ENCODE peak calls at places on chromosomes 13 and 19, in six cellular contexts. Y is activated CD4-positive, alpha-beta T cell treated with anti-CD3 and anti-CD28 coated beads, Interleukin-2, amount 50 U/mL, for 48 hours; D is brain microvascular endothelial cell; J is IMR-90; K is SHP77; V is NCI-H748 treated with DMSO at 0.1 percent for 48 hours. A is an unnamed sample.

GRCh38 chr13:49655906-49656305 is 27.6 kb downstream of the ARL11 start:
- DNase-seq in Y (no peak), D (no peak), J (peak), K (no peak), V (no peak), A (no peak)

GRCh38 chr19:5048727-5049553 is 80.0 kb downstream of the KDM4B start:
- DNase-seq in Y (no peak), D (peak), J (peak), K (no peak), V (no peak), A (peak)

GRCh38 chr13:71712988-71713653 is 153.9 kb downstream of the DACH1 start:
- DNase-seq in Y (no peak), D (peak), J (no peak), K (no peak), V (no peak), A (no peak)

GRCh38 chr19:40594657-40595077 is 6.5 kb upstream of the LTBP4 start:
- DNase-seq in Y (no peak), D (peak), J (peak), K (peak), V (no peak), A (no peak)

GRCh38 chr13:35917942-35918645 is 213.1 kb downstream of the DCLK1 start:
- DNase-seq in Y (no peak), D (no peak), J (peak), K (no peak), V (no peak), A (peak)

GRCh38 chr19:16018106-16018755 is 58.1 kb upstream of the TPM4 start:
- DNase-seq in Y (no peak), D (no peak), J (no peak), K (no peak), V (no peak), A (no peak)

GRCh38 chr19:17479325-17479791 is 9.0 kb downstream of the SLC27A1 start:
- DNase-seq in Y (no peak), D (peak), J (peak), K (no peak), V (no peak), A (peak)

GRCh38 chr19:39596911-39597310 is 5.4 kb upstream of the LGALS13 start:
- DNase-seq in Y (no peak), D (no peak), J (no peak), K (no peak), V (no peak), A (no peak)

GRCh38 chr13:33761744-33762143 is 56.2 kb upstream of the RFC3 start:
- DNase-seq in Y (no peak), D (peak), J (no peak), K (peak), V (peak), A (no peak)

GRCh38 chr19:34220472-34221063 is 33.8 kb upstream of the GARRE1 start:
- DNase-seq in Y (peak), D (peak), J (peak), K (peak), V (peak), A (no peak)

GRCh38 chr19:49767380-49767779 is 579 bp downstream of the AP2A1 start:
- DNase-seq in Y (no peak), D (no peak), J (no peak), K (no peak), V (no peak), A (no peak)

GRCh38 chr19:43667524-43668405 is 2.2 kb downstream of the PLAUR start:
- DNase-seq in Y (no peak), D (no peak), J (peak), K (peak), V (peak), A (no peak)

GRCh38 chr19:18418725-18419194 is 438 bp upstream of the SSBP4 start:
- DNase-seq in Y (peak), D (no peak), J (no peak), K (peak), V (peak), A (no peak)

GRCh38 chr13:74633734-74634133 is 499.5 kb upstream of the KLF12 start:
- DNase-seq in Y (no peak), D (no peak), J (no peak), K (no peak), V (no peak), A (no peak)

GRCh38 chr19:56142087-56142787 is 1.1 kb downstream of the ZNF444 start:
- DNase-seq in Y (no peak), D (no peak), J (no peak), K (no peak), V (peak), A (no peak)

GRCh38 chr13:69418319-69418718 is 689.3 kb upstream of the ATXN8OS start:
- DNase-seq in Y (no peak), D (no peak), J (no peak), K (no peak), V (no peak), A (no peak)

GRCh38 chr13:73542446-73542845 is 483.6 kb downstream of the KLF5 start:
- DNase-seq in Y (no peak), D (no peak), J (no peak), K (no peak), V (no peak), A (no peak)

GRCh38 chr19:55089279-55089944 is 13.7 kb downstream of the EPS8L1 start:
- DNase-seq in Y (no peak), D (no peak), J (no peak), K (no peak), V (no peak), A (no peak)

GRCh38 chr13:48624016-48624415 is 29.7 kb upstream of the CYSLTR2 start:
- DNase-seq in Y (no peak), D (no peak), J (no peak), K (no peak), V (no peak), A (no peak)

GRCh38 chr19:53621885-53622710 is 9.7 kb upstream of the DPRX start:
- DNase-seq in Y (no peak), D (no peak), J (no peak), K (no peak), V (no peak), A (no peak)

GRCh38 chr19:5968431-5969373 is 9.2 kb downstream of the RANBP3 start:
- DNase-seq in Y (no peak), D (no peak), J (no peak), K (peak), V (no peak), A (no peak)

GRCh38 chr19:34253711-34254551 is 423 bp upstream of the GARRE1 start:
- DNase-seq in Y (no peak), D (no peak), J (peak), K (no peak), V (no peak), A (no peak)

A was measured in GM04503.